ENCODE peak calls at places on chromosomes 11 and 22, in eight cellular contexts. K, S, B, J, R, W, F and Q are unnamed samples.
A peak's percentile ranks its signal among the peaks of the same experiment; 100 is the strongest.

GRCh38 chr11:74019860-74020259 is 11.0 kb upstream of the UCP3 start:
- DNase-seq in K (peak; percentile 66), B (no peak), S (no peak), F (no peak), R (no peak), J (no peak), W (peak; percentile 61), Q (no peak)

GRCh38 chr11:26558191-26558590 is 13.9 kb downstream of the MUC15 start:
- DNase-seq in R (no peak), K (no peak), J (no peak), W (no peak), B (no peak), F (peak; percentile 20), S (no peak), Q (no peak)

GRCh38 chr22:27959335-27960090 is 40.5 kb upstream of the PITPNB start:
- DNase-seq in S (no peak), R (no peak), K (no peak), B (no peak), F (no peak), J (no peak), W (no peak), Q (no peak)

GRCh38 chr11:18151581-18151980 is 19.2 kb downstream of the MRGPRX3 start:
- DNase-seq in J (no peak), R (peak; percentile 15), F (no peak), S (no peak), K (no peak), B (no peak), W (no peak), Q (no peak)

GRCh38 chr22:17158176-17158567 is 905 bp downstream of the HDHD5 start:
- DNase-seq in B (no peak), R (no peak), J (no peak), S (no peak), W (no peak), K (no peak), F (no peak), Q (no peak)

GRCh38 chr11:17483505-17483904 is 6.9 kb upstream of the ABCC8 start:
- DNase-seq in W (no peak), J (no peak), K (no peak), S (no peak), B (no peak), F (no peak), R (no peak), Q (no peak)

GRCh38 chr11:112525270-112525669 is 264.6 kb upstream of the PLET1 start:
- DNase-seq in W (no peak), J (no peak), K (no peak), R (no peak), S (no peak), B (no peak), F (peak; percentile 39), Q (no peak)

GRCh38 chr22:48843640-48844039 is 984.0 kb downstream of the BRD1 start:
- DNase-seq in R (no peak), K (no peak), F (no peak), S (no peak), W (no peak), B (no peak), J (no peak), Q (no peak)

GRCh38 chr11:19577849-19578619 is 134.6 kb upstream of the NAV2 start:
- DNase-seq in S (no peak), K (no peak), W (no peak), B (peak; percentile 66), J (no peak), F (no peak), R (no peak), Q (peak; percentile 32)

GRCh38 chr11:73147771-73148681 is 5.9 kb upstream of the FCHSD2 start:
- DNase-seq in R (no peak), F (peak; percentile 12), S (no peak), W (no peak), B (peak; percentile 82), K (no peak), J (no peak), Q (no peak)

GRCh38 chr11:121895919-121896318 is 220.1 kb downstream of the BLID start:
- DNase-seq in K (no peak), R (no peak), S (no peak), B (no peak), J (no peak), W (no peak), F (peak; percentile 73), Q (peak; percentile 50)

GRCh38 chr11:44747339-44747738 is 20.6 kb downstream of the TSPAN18 start:
- DNase-seq in J (no peak), R (no peak), K (no peak), F (peak; percentile 15), W (no peak), S (no peak), B (no peak), Q (no peak)

GRCh38 chr22:31605851-31606585 is 56.0 kb downstream of the PISD start:
- DNase-seq in B (no peak), K (no peak), W (no peak), F (no peak), R (no peak), S (no peak), J (no peak), Q (no peak)

GRCh38 chr11:77075425-77075905 is 8.7 kb downstream of the CAPN5 start:
- DNase-seq in B (peak; percentile 29), J (no peak), W (no peak), S (no peak), F (no peak), K (no peak), R (no peak), Q (no peak)

GRCh38 chr11:13720940-13721339 is 52.5 kb downstream of the FAR1 start:
- DNase-seq in K (no peak), B (no peak), J (no peak), W (no peak), F (peak; percentile 3), R (no peak), S (no peak), Q (no peak)